ENCODE peak calls at places on chromosomes 12 and 14, in six cellular contexts. R is cardiac fibroblast, L is PC-9, K is brain microvascular endothelial cell, A is B cell, X is fibroblast of mammary gland. F is an unnamed sample.

GRCh38 chr12:121441555-121441954 is 41.6 kb downstream of the RNF34 start:
- DNase-seq in R (no peak), L (no peak), K (no peak), A (no peak), X (peak), F (no peak)

GRCh38 chr14:99420711-99421110 is 59.9 kb downstream of the SETD3 start:
- DNase-seq in R (peak), L (no peak), K (no peak), A (peak), X (peak), F (no peak)

GRCh38 chr14:63862163-63862562 is 9.4 kb downstream of the SYNE2 start:
- DNase-seq in R (no peak), L (no peak), K (no peak), A (no peak), X (no peak), F (no peak)

GRCh38 chr12:57745485-57745881 is 644 bp downstream of the TSPAN31 start:
- DNase-seq in R (no peak), L (no peak), K (no peak), A (no peak), X (no peak), F (no peak)

GRCh38 chr12:27703720-27704452 is 6.7 kb upstream of the MRPS35 start:
- DNase-seq in R (peak), L (peak), K (peak), A (peak), X (peak), F (peak)

GRCh38 chr12:102061096-102061555 is 665 bp downstream of the WASHC3 start:
- DNase-seq in R (no peak), L (peak), K (no peak), A (peak), X (no peak), F (no peak)

GRCh38 chr12:92020983-92021664 is 124.5 kb downstream of the BTG1 start:
- DNase-seq in R (peak), L (no peak), K (no peak), A (no peak), X (no peak), F (no peak)

GRCh38 chr12:20109667-20110066 is 258.7 kb upstream of the PDE3A start:
- DNase-seq in R (no peak), L (no peak), K (no peak), A (no peak), X (no peak), F (no peak)

GRCh38 chr12:53533476-53533875 is 26.2 kb upstream of the NPFF start:
- DNase-seq in R (no peak), L (no peak), K (no peak), A (no peak), X (no peak), F (no peak)

GRCh38 chr12:47534695-47535094 is 171.1 kb downstream of the RPAP3 start:
- DNase-seq in R (peak), L (no peak), K (peak), A (no peak), X (peak), F (no peak)

GRCh38 chr14:100221419-100222218 is 17.3 kb upstream of the YY1 start:
- DNase-seq in R (peak), L (no peak), K (peak), A (peak), X (peak), F (peak)

GRCh38 chr14:72649603-72650227 is 244.2 kb downstream of the DPF3 start:
- DNase-seq in R (no peak), L (no peak), K (no peak), A (no peak), X (no peak), F (no peak)

GRCh38 chr12:49230176-49230575 is 34.7 kb upstream of the TUBA1C start:
- DNase-seq in R (no peak), L (no peak), K (no peak), A (no peak), X (no peak), F (no peak)

GRCh38 chr14:75147423-75148071 is 20.7 kb upstream of the NEK9 start:
- DNase-seq in R (peak), L (no peak), K (peak), A (no peak), X (peak), F (peak)

GRCh38 chr12:98402671-98403070 is 112.7 kb upstream of the TMPO start:
- DNase-seq in R (no peak), L (no peak), K (no peak), A (no peak), X (no peak), F (no peak)

GRCh38 chr12:132765366-132765765 is 3.7 kb upstream of the ANKLE2 start:
- DNase-seq in R (no peak), L (no peak), K (no peak), A (no peak), X (no peak), F (no peak)

GRCh38 chr12:11877869-11878780 is 192.6 kb upstream of the BCL2L14 start:
- DNase-seq in R (peak), L (peak), K (peak), A (no peak), X (peak), F (no peak)

GRCh38 chr12:44875417-44875953 is 630 bp downstream of the NELL2 start:
- DNase-seq in R (no peak), L (no peak), K (no peak), A (no peak), X (no peak), F (no peak)

GRCh38 chr12:98578821-98579220 is 14.7 kb upstream of the SLC25A3 start:
- DNase-seq in R (no peak), L (peak), K (peak), A (no peak), X (no peak), F (no peak)

GRCh38 chr12:121038861-121039654 is at the start of gene OASL:
- DNase-seq in R (peak), L (peak), K (no peak), A (peak), X (peak), F (no peak)

GRCh38 chr12:47717443-47718193 is 7.7 kb downstream of the ENDOU start:
- DNase-seq in R (peak), L (peak), K (peak), A (peak), X (peak), F (peak)

GRCh38 chr12:117032593-117033381 is 66.4 kb downstream of the TESC start:
- DNase-seq in R (peak), L (no peak), K (no peak), A (no peak), X (peak), F (no peak)

GRCh38 chr14:96247031-96247430 is 9.0 kb upstream of the BDKRB1 start:
- DNase-seq in R (no peak), L (no peak), K (no peak), A (no peak), X (no peak), F (no peak)

GRCh38 chr12:3135522-3136461 is 58.6 kb downstream of the TSPAN9 start:
- DNase-seq in R (peak), L (peak), K (peak), A (peak), X (peak), F (peak)

GRCh38 chr14:61176686-61177085 is 104.5 kb downstream of the TMEM30B start:
- DNase-seq in R (peak), L (no peak), K (no peak), A (no peak), X (no peak), F (no peak)

GRCh38 chr14:63727231-63727735 is 582 bp downstream of the SGPP1 start:
- DNase-seq in R (peak), L (no peak), K (peak), A (no peak), X (peak), F (no peak)

GRCh38 chr12:6523708-6524107 is 10.6 kb upstream of the GAPDH start:
- DNase-seq in R (no peak), L (no peak), K (no peak), A (no peak), X (no peak), F (no peak)

GRCh38 chr12:41486718-41487117 is 298.6 kb downstream of the PDZRN4 start:
- DNase-seq in R (peak), L (no peak), K (peak), A (no peak), X (peak), F (no peak)

GRCh38 chr12:132464820-132465219 is 25.1 kb upstream of the FBRSL1 start:
- DNase-seq in R (no peak), L (no peak), K (no peak), A (no peak), X (no peak), F (no peak)

GRCh38 chr14:104787736-104788532 is 7.6 kb downstream of the AKT1 start:
- DNase-seq in R (no peak), L (no peak), K (no peak), A (no peak), X (no peak), F (no peak)

GRCh38 chr12:123516221-123516780 is 17.2 kb downstream of the RILPL1 start:
- DNase-seq in R (no peak), L (no peak), K (peak), A (no peak), X (no peak), F (no peak)

GRCh38 chr12:57609781-57610552 is 1.3 kb upstream of the ARHGEF25 start:
- DNase-seq in R (no peak), L (no peak), K (no peak), A (no peak), X (no peak), F (no peak)

GRCh38 chr12:83320350-83320749 is 633.6 kb downstream of the TMTC2 start:
- DNase-seq in R (no peak), L (no peak), K (no peak), A (no peak), X (no peak), F (no peak)

GRCh38 chr12:96578526-96579125 is 89.2 kb downstream of the CFAP54 start:
- DNase-seq in R (peak), L (no peak), K (no peak), A (peak), X (peak), F (no peak)

GRCh38 chr12:110992909-110993308 is 72.5 kb upstream of the MYL2 start:
- DNase-seq in R (no peak), L (no peak), K (no peak), A (no peak), X (no peak), F (no peak)

GRCh38 chr14:71511152-71511551 is 421.1 kb upstream of the RGS6 start:
- DNase-seq in R (no peak), L (no peak), K (no peak), A (no peak), X (no peak), F (no peak)

GRCh38 chr14:94823556-94824341 is 53.8 kb upstream of the GSC start:
- DNase-seq in R (no peak), L (no peak), K (peak), A (no peak), X (peak), F (no peak)
- TF ChIP-seq CTCF in R (no peak), L (no peak), K (peak), A (no peak), X (no peak), F (no peak)

GRCh38 chr12:130770413-130771028 is 54.4 kb upstream of the RIMBP2 start:
- DNase-seq in R (no peak), L (no peak), K (no peak), A (no peak), X (no peak), F (no peak)
- TF ChIP-seq CTCF in R (no peak), L (no peak), K (no peak), A (no peak), X (no peak), F (no peak)

GRCh38 chr12:113112043-113112899 is 23.3 kb downstream of the RASAL1 start:
- DNase-seq in R (no peak), L (no peak), K (no peak), A (no peak), X (no peak), F (no peak)

GRCh38 chr12:113109872-113110623 is 25.5 kb downstream of the RASAL1 start:
- DNase-seq in R (no peak), L (no peak), K (no peak), A (no peak), X (no peak), F (no peak)

GRCh38 chr12:113109360-113109759 is 26.2 kb downstream of the RASAL1 start:
- DNase-seq in R (no peak), L (no peak), K (no peak), A (no peak), X (no peak), F (no peak)

GRCh38 chr12:113113397-113113796 is 22.2 kb downstream of the RASAL1 start:
- DNase-seq in R (no peak), L (no peak), K (no peak), A (no peak), X (no peak), F (no peak)

GRCh38 chr12:113111247-113111646 is 24.3 kb downstream of the RASAL1 start:
- DNase-seq in R (no peak), L (no peak), K (no peak), A (no peak), X (no peak), F (no peak)
- TF ChIP-seq CTCF in R (no peak), L (no peak), K (no peak), A (no peak), X (no peak), F (no peak)

DNA sequence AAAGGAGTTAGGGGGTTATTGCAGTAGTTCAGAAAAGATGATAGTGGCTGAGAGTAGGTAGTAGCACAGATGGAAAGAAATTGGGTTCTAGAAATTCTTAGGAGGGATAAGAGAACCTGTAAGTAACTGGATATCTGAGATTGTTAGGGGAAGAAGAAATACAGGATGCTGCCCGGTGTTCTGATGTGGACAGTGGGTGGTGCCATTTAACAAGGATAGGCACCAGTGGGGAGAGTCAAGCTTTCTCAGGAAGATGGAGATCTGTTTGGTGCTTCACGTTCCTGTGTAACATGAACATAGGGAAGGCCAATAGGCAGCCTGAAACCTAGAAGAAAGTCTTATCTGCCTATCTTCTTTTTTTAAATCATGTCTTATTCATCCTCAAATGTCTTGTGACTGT is 245.9 kb downstream of the NPAS3 start:
- DNase-seq in R (peak), L (no peak), K (peak), A (no peak), X (peak), F (no peak)
- TF ChIP-seq CTCF in R (no peak), L (no peak), K (peak), A (no peak), X (peak), F (no peak)